ENCODE peak calls at places on chromosomes 7 and 10, in four cellular contexts. Y is stomach, X is lung, N is HepG2. I is an unnamed sample.

GRCh38 chr10:126013489-126014281 is 117.3 kb downstream of the FANK1 start:
- DNase-seq in Y (no peak), X (no peak), N (no peak), I (no peak)

GRCh38 chr7:39950473-39951155 is 558 bp downstream of the CDK13 start:
- DNase-seq in Y (peak), X (peak), N (no peak), I (peak)

GRCh38 chr10:86349474-86349873 is 17.1 kb downstream of the GRID1 start:
- DNase-seq in Y (no peak), X (no peak), N (peak), I (peak)

GRCh38 chr7:45402480-45403218 is 171.5 kb upstream of the ADCY1 start:
- DNase-seq in Y (no peak), X (no peak), N (no peak), I (no peak)

GRCh38 chr10:114816308-114816707 is 5.3 kb upstream of the FHIP2A start:
- DNase-seq in Y (no peak), X (no peak), N (no peak), I (no peak)

GRCh38 chr10:11468126-11468742 is 143.2 kb downstream of the USP6NL start:
- DNase-seq in Y (no peak), X (no peak), N (no peak), I (no peak)

GRCh38 chr10:22320591-22321155 is at the start of gene BMI1:
- DNase-seq in Y (peak), X (peak), N (peak), I (peak)

GRCh38 chr10:61760943-61761824 is 98.5 kb downstream of the CABCOCO1 start:
- DNase-seq in Y (no peak), X (no peak), N (no peak), I (no peak)

GRCh38 chr10:86970152-86970886 is 2.0 kb downstream of the ADIRF start:
- DNase-seq in Y (peak), X (peak), N (no peak), I (peak)

GRCh38 chr7:96414931-96415292 is 93.0 kb upstream of the SLC25A13 start:
- DNase-seq in Y (no peak), X (no peak), N (peak), I (no peak)

GRCh38 chr10:500876-501275 is 188.6 kb downstream of the DIP2C start:
- DNase-seq in Y (no peak), X (no peak), N (no peak), I (peak)

GRCh38 chr10:132539431-132539839 is 1.8 kb downstream of the INPP5A start:
- DNase-seq in Y (peak), X (no peak), N (no peak), I (peak)

GRCh38 chr10:129101232-129101980 is 365.6 kb upstream of the MGMT start:
- DNase-seq in Y (no peak), X (peak), N (no peak), I (no peak)

GRCh38 chr10:116160271-116160670 is 112.7 kb downstream of the GFRA1 start:
- DNase-seq in Y (no peak), X (no peak), N (no peak), I (no peak)

GRCh38 chr7:45244996-45245395 is 87.4 kb downstream of the RAMP3 start:
- DNase-seq in Y (no peak), X (no peak), N (no peak), I (no peak)

GRCh38 chr10:102419561-102420442 is 834 bp upstream of the FBXL15 start:
- DNase-seq in Y (peak), X (no peak), N (peak), I (peak)

GRCh38 chr10:48377751-48378585 is 71.5 kb downstream of the MAPK8 start:
- DNase-seq in Y (no peak), X (no peak), N (no peak), I (no peak)

GRCh38 chr10:100020883-100021248 is 11.1 kb upstream of the DNMBP start:
- DNase-seq in Y (no peak), X (no peak), N (no peak), I (no peak)

GRCh38 chr10:132452651-132453469 is 55.9 kb downstream of the PWWP2B start:
- DNase-seq in Y (peak), X (peak), N (peak), I (peak)

GRCh38 chr7:146655928-146656797 is 539.6 kb downstream of the CNTNAP2 start:
- DNase-seq in Y (no peak), X (no peak), N (no peak), I (no peak)

GRCh38 chr7:42247301-42247700 is 10.3 kb upstream of the GLI3 start:
- DNase-seq in Y (no peak), X (no peak), N (peak), I (no peak)

GRCh38 chr10:72685264-72685921 is 6.5 kb upstream of the MCU start:
- DNase-seq in Y (no peak), X (no peak), N (no peak), I (no peak)

GRCh38 chr10:99612167-99612831 is 7.9 kb downstream of the SLC25A28 start:
- DNase-seq in Y (no peak), X (no peak), N (peak), I (no peak)

GRCh38 chr10:91634246-91634645 is 1.4 kb upstream of the PPP1R3C start:
- DNase-seq in Y (no peak), X (no peak), N (no peak), I (no peak)

GRCh38 chr10:132142396-132143161 is 44.2 kb upstream of the DPYSL4 start:
- DNase-seq in Y (peak), X (no peak), N (no peak), I (peak)

GRCh38 chr10:55091691-55092328 is 290.8 kb upstream of the PCDH15 start:
- DNase-seq in Y (no peak), X (no peak), N (no peak), I (no peak)

GRCh38 chr7:14507617-14508016 is 394.9 kb downstream of the DGKB start:
- DNase-seq in Y (peak), X (no peak), N (no peak), I (no peak)

GRCh38 chr10:73413108-73413527 is 740 bp downstream of the ANXA7 start:
- DNase-seq in Y (peak), X (no peak), N (peak), I (no peak)

GRCh38 chr10:95201736-95202135 is 7.7 kb downstream of the ACSM6 start:
- DNase-seq in Y (no peak), X (no peak), N (peak), I (no peak)

GRCh38 chr10:48938281-48938680 is 1.4 kb downstream of the LRRC18 start:
- DNase-seq in Y (no peak), X (no peak), N (no peak), I (no peak)

GRCh38 chr10:97234403-97234802 is 48.6 kb upstream of the SLIT1 start:
- DNase-seq in Y (no peak), X (no peak), N (peak), I (no peak)

GRCh38 chr7:55490099-55490498 is 82.2 kb downstream of the VOPP1 start:
- DNase-seq in Y (no peak), X (no peak), N (no peak), I (no peak)

GRCh38 chr10:96661632-96662031 is 58.7 kb downstream of the PIK3AP1 start:
- DNase-seq in Y (no peak), X (no peak), N (no peak), I (no peak)

DNA sequence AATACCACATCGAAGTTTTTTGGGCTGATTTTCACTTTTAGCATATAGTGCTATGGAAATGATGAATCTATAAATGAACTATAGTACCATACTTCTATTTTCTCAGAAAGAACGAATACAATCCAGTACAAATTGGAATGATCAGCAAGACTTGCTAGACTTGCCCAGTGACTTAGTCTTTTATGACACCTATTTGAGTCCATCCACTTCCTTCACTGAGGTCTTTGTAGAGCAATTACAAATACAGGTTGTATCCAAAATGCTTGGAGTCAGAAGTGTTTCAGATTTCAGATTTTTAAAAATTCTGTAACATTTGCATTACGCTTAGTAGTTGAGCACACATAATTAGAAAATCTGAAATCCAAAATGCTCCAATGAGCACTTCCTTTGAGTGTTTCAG is 104.3 kb downstream of the NRBF2 start:
- DNase-seq in Y (no peak), X (no peak), N (no peak), I (no peak)
- H3K27ac ChIP-seq in Y (peak), X (no peak), N (no peak), I (peak)

GRCh38 chr10:69838853-69839252 is 37.1 kb downstream of the COL13A1 start:
- DNase-seq in Y (no peak), X (no peak), N (no peak), I (no peak)
- H3K27ac ChIP-seq in Y (no peak), X (no peak), N (no peak), I (no peak)

DNA sequence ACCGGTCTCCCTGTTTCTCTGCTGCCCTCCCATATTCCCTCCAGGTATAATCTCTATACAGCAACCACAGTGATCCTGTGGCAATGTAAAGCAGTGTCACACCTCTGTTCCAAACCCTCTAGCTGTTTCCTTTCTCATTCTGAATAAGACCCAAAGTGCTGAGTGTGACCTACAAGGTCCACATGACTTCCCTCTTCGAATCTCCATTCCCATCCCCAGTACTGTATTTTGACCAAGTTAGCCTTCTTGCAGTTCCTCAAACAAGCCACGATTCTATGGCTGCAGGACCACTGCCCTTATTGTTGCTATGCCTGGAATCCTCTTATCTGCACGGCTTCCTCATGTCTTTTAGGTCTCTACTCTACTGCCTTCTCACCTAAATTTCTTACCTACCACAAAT is 291.9 kb downstream of the DOCK4 start:
- DNase-seq in Y (no peak), X (no peak), N (no peak), I (no peak)
- H3K27ac ChIP-seq in Y (no peak), X (no peak), N (no peak), I (no peak)

GRCh38 chr10:59346321-59346720 is 16.0 kb downstream of the FAM13C start:
- DNase-seq in Y (no peak), X (no peak), N (no peak), I (no peak)
- H3K27ac ChIP-seq in Y (no peak), X (no peak), N (no peak), I (no peak)

GRCh38 chr10:43952760-43953159 is 304.1 kb upstream of the ZNF32 start:
- DNase-seq in Y (no peak), X (peak), N (no peak), I (no peak)

GRCh38 chr10:43955002-43955596 is 306.4 kb upstream of the ZNF32 start:
- DNase-seq in Y (no peak), X (peak), N (no peak), I (no peak)

GRCh38 chr10:43957267-43958070 is 308.8 kb upstream of the ZNF32 start:
- DNase-seq in Y (no peak), X (peak), N (no peak), I (peak)

GRCh38 chr10:43955978-43956377 is 307.3 kb upstream of the ZNF32 start:
- DNase-seq in Y (no peak), X (no peak), N (no peak), I (peak)

DNA sequence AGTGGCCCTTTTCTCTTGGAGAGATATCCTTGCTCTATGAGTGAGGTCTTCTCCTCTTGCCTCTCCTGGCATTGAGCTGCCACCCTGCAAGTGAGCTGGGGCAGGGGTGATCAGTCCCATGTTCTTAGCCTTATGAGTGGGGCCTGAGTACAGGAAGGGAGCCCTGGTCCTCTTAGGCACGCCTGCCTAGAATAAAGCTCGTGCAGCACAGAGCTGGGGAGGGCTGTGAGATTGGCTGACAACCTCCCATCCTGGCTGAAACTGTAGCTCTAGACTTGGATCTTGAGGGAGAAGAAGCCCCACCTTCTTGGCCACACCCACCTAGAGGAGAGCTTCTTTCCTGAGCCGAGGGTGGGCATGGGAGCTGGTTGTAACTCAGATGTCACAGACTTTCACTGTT is 305.0 kb upstream of the ZNF32 start:
- DNase-seq in Y (no peak), X (peak), N (no peak), I (peak)
- H3K27ac ChIP-seq in Y (no peak), X (no peak), N (no peak), I (no peak)

I was measured in spleen.